ENCODE peak calls at places on chromosomes 6 and 20, in four cellular contexts. One of them, this sample, is unnamed.

GRCh38 chr6:35170891-35171290 is 29.8 kb upstream of the TCP11 start:
- DNase-seq in suprapubic skin: no peak
- DNase-seq in transverse colon: no peak
- DNase-seq in stomach: no peak
- DNase-seq in this sample: no peak

GRCh38 chr6:139433647-139434419 is 59.4 kb upstream of the CITED2 start:
- DNase-seq in suprapubic skin: no peak
- DNase-seq in transverse colon: peak; percentile 11
- DNase-seq in stomach: no peak
- DNase-seq in this sample: no peak

GRCh38 chr20:38127011-38127621 is 38.0 kb downstream of the TGM2 start:
- DNase-seq in suprapubic skin: peak; percentile 24
- DNase-seq in transverse colon: no peak
- DNase-seq in stomach: peak; percentile 43
- DNase-seq in this sample: peak; percentile 26

GRCh38 chr6:84019812-84020211 is 13.8 kb upstream of the MRAP2 start:
- DNase-seq in suprapubic skin: no peak
- DNase-seq in transverse colon: no peak
- DNase-seq in stomach: no peak
- DNase-seq in this sample: no peak

GRCh38 chr20:48189177-48189576 is 403.9 kb upstream of the SULF2 start:
- DNase-seq in suprapubic skin: no peak
- DNase-seq in transverse colon: no peak
- DNase-seq in stomach: no peak
- DNase-seq in this sample: no peak

GRCh38 chr6:163414367-163415175 is at the start of gene QKI:
- DNase-seq in suprapubic skin: peak; percentile 87
- DNase-seq in transverse colon: peak; percentile 78
- DNase-seq in stomach: peak; percentile 84
- DNase-seq in this sample: peak; percentile 75

GRCh38 chr6:71287038-71287437 is 1.6 kb upstream of the OGFRL1 start:
- DNase-seq in suprapubic skin: peak; percentile 65
- DNase-seq in transverse colon: peak; percentile 13
- DNase-seq in stomach: no peak
- DNase-seq in this sample: peak; percentile 58

GRCh38 chr20:8326196-8326595 is 194.1 kb downstream of the PLCB1 start:
- DNase-seq in suprapubic skin: no peak
- DNase-seq in transverse colon: no peak
- DNase-seq in stomach: no peak
- DNase-seq in this sample: no peak

GRCh38 chr6:168623736-168624135 is 182.8 kb downstream of the SMOC2 start:
- DNase-seq in suprapubic skin: no peak
- DNase-seq in transverse colon: no peak
- DNase-seq in stomach: no peak
- DNase-seq in this sample: no peak

GRCh38 chr6:11224252-11224965 is 8.1 kb downstream of the NEDD9 start:
- DNase-seq in suprapubic skin: no peak
- DNase-seq in transverse colon: no peak
- DNase-seq in stomach: no peak
- DNase-seq in this sample: no peak

GRCh38 chr6:26286168-26286854 is 78.7 kb upstream of the BTN3A2 start:
- DNase-seq in suprapubic skin: peak; percentile 80
- DNase-seq in transverse colon: peak; percentile 83
- DNase-seq in stomach: peak; percentile 78
- DNase-seq in this sample: peak; percentile 59

GRCh38 chr6:84197708-84198107 is 29.7 kb downstream of the CEP162 start:
- DNase-seq in suprapubic skin: no peak
- DNase-seq in transverse colon: no peak
- DNase-seq in stomach: no peak
- DNase-seq in this sample: no peak

GRCh38 chr20:59159091-59159821 is 4.4 kb upstream of the ZNF831 start:
- DNase-seq in suprapubic skin: no peak
- DNase-seq in transverse colon: peak; percentile 35
- DNase-seq in stomach: no peak
- DNase-seq in this sample: no peak

GRCh38 chr6:158032354-158032733 is 50.7 kb downstream of the SYNJ2 start:
- DNase-seq in suprapubic skin: peak; percentile 57
- DNase-seq in transverse colon: peak; percentile 4
- DNase-seq in stomach: no peak
- DNase-seq in this sample: no peak

GRCh38 chr6:158029668-158030230 is 48.1 kb downstream of the SYNJ2 start:
- DNase-seq in suprapubic skin: peak; percentile 56
- DNase-seq in transverse colon: no peak
- DNase-seq in stomach: no peak
- DNase-seq in this sample: no peak

GRCh38 chr6:158031191-158031444 is 49.5 kb downstream of the SYNJ2 start:
- DNase-seq in suprapubic skin: no peak
- DNase-seq in transverse colon: no peak
- DNase-seq in stomach: no peak
- DNase-seq in this sample: no peak

GRCh38 chr6:158033077-158033750 is 51.6 kb downstream of the SYNJ2 start:
- DNase-seq in suprapubic skin: peak; percentile 59
- DNase-seq in transverse colon: peak; percentile 7
- DNase-seq in stomach: no peak
- DNase-seq in this sample: no peak

GRCh38 chr6:158031445-158032353 is 50.0 kb downstream of the SYNJ2 start:
- DNase-seq in suprapubic skin: peak; percentile 87
- DNase-seq in transverse colon: peak; percentile 40
- DNase-seq in stomach: peak; percentile 55
- DNase-seq in this sample: peak; percentile 27
- TF ChIP-seq EP300 in suprapubic skin: no peak
- TF ChIP-seq EP300 in transverse colon: no peak
- TF ChIP-seq EP300 in stomach: no peak
- TF ChIP-seq EP300 in this sample: no peak

GRCh38 chr6:105153676-105154075 is 26.1 kb downstream of the POPDC3 start:
- DNase-seq in suprapubic skin: no peak
- DNase-seq in transverse colon: no peak
- DNase-seq in stomach: no peak
- DNase-seq in this sample: no peak

GRCh38 chr6:105151644-105152043 is 28.2 kb downstream of the POPDC3 start:
- DNase-seq in suprapubic skin: no peak
- DNase-seq in transverse colon: no peak
- DNase-seq in stomach: no peak
- DNase-seq in this sample: no peak

DNA sequence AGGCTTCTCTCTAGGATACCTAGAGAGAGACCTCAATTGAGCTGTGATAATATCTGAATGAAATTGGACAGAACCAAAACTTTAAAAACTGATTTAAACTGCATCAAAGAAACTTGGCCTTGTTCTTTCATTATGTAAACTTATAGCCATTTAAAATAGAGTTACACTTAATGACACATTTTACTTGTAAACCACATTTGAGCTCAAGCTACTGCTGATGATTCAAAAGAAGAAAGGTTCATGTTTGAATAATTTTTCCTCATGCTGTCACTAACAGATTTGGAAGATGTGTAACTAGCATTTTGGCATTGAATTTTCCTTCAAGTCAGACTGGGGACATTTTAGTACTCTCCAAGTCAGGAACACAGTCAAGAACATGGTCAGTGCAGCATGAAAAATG is 26.9 kb downstream of the POPDC3 start:
- DNase-seq in suprapubic skin: no peak
- DNase-seq in transverse colon: no peak
- DNase-seq in stomach: no peak
- DNase-seq in this sample: no peak
- TF ChIP-seq EP300 in suprapubic skin: no peak
- TF ChIP-seq EP300 in transverse colon: no peak
- TF ChIP-seq EP300 in stomach: no peak
- TF ChIP-seq EP300 in this sample: no peak

GRCh38 chr20:3911956-3912355 is 22.8 kb downstream of the PANK2 start:
- DNase-seq in suprapubic skin: no peak
- DNase-seq in transverse colon: peak; percentile 80
- DNase-seq in stomach: peak; percentile 42
- DNase-seq in this sample: no peak
- TF ChIP-seq EP300 in suprapubic skin: no peak
- TF ChIP-seq EP300 in transverse colon: no peak
- TF ChIP-seq EP300 in stomach: no peak
- TF ChIP-seq EP300 in this sample: no peak

DNA sequence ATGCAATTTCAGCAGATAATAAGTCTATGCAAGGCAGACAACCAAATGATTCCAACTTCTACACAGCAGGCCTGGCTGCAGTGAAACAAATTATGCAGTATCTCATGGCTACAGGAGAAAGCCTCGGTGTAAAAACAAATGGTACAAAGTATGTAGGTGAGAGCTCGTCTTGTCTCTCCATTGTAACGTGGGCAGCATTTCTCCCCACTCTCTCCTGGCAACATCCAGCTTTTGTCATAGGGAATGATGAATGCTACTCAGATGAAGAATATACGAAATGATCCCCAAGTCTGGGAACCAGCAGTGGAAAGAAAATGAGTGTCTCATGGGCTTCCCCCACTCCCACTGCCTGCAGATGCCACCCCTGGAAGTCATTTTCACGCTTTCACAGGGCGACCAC is 32.4 kb downstream of the FYN start:
- DNase-seq in suprapubic skin: no peak
- DNase-seq in transverse colon: no peak
- DNase-seq in stomach: no peak
- DNase-seq in this sample: no peak
- TF ChIP-seq EP300 in suprapubic skin: no peak
- TF ChIP-seq EP300 in transverse colon: no peak
- TF ChIP-seq EP300 in stomach: no peak
- TF ChIP-seq EP300 in this sample: no peak

GRCh38 chr6:144467153-144467762 is 182.1 kb downstream of the UTRN start:
- DNase-seq in suprapubic skin: no peak
- DNase-seq in transverse colon: no peak
- DNase-seq in stomach: no peak
- DNase-seq in this sample: no peak
- TF ChIP-seq EP300 in suprapubic skin: no peak
- TF ChIP-seq EP300 in transverse colon: no peak
- TF ChIP-seq EP300 in stomach: no peak
- TF ChIP-seq EP300 in this sample: no peak

GRCh38 chr20:14538433-14538832 is 201.0 kb upstream of the FLRT3 start:
- DNase-seq in suprapubic skin: no peak
- DNase-seq in transverse colon: no peak
- DNase-seq in stomach: no peak
- DNase-seq in this sample: no peak
- TF ChIP-seq EP300 in suprapubic skin: no peak
- TF ChIP-seq EP300 in transverse colon: no peak
- TF ChIP-seq EP300 in stomach: no peak
- TF ChIP-seq EP300 in this sample: no peak